ENCODE peak calls at places on chromosomes 1 and 21, in six cellular contexts. J is prostate gland, R is transverse colon, Z is body of pancreas, F is heart left ventricle, V is IMR-90. P is an unnamed sample. For H3K4me1, the result is how much of the 10 kb centered on the place peaks cover.

GRCh38 chr1:211323156-211324063 is 3.2 kb upstream of the TRAF5 start:
- DNase-seq in F (no peak), V (peak), Z (peak), R (peak), J (peak), P (peak)

GRCh38 chr1:32466761-32467160 is 1.9 kb downstream of the ZBTB8B start:
- DNase-seq in Z (no peak), R (no peak), V (no peak), J (no peak), F (no peak), P (no peak)

GRCh38 chr1:15424146-15424667 is 14.0 kb upstream of the CTRC start:
- DNase-seq in V (no peak), J (peak), Z (peak), F (no peak), R (peak), P (no peak)

GRCh38 chr1:244087021-244087560 is 36.0 kb downstream of the ZBTB18 start:
- DNase-seq in J (no peak), R (no peak), F (no peak), V (no peak), Z (no peak), P (no peak)

GRCh38 chr1:227947425-227947677 is 381 bp downstream of the WNT9A start:
- DNase-seq in J (no peak), V (no peak), R (no peak), Z (no peak), F (no peak), P (no peak)

GRCh38 chr1:110628356-110629105 is 22.4 kb upstream of the KCNA2 start:
- DNase-seq in R (no peak), J (no peak), Z (no peak), F (no peak), V (no peak), P (no peak)

GRCh38 chr1:29245876-29246275 is 9.6 kb downstream of the PTPRU start:
- DNase-seq in V (peak), J (no peak), Z (no peak), R (peak), F (no peak), P (no peak)

GRCh38 chr1:193216920-193217319 is 30.5 kb upstream of the B3GALT2 start:
- DNase-seq in F (no peak), Z (no peak), J (no peak), R (no peak), V (no peak), P (no peak)

GRCh38 chr1:14413809-14414208 is 184.7 kb upstream of the KAZN start:
- DNase-seq in Z (no peak), F (no peak), R (no peak), J (no peak), V (peak), P (no peak)

GRCh38 chr1:226310637-226311195 is 1.8 kb upstream of the LIN9 start:
- DNase-seq in F (no peak), R (peak), Z (no peak), V (no peak), J (no peak), P (no peak)

GRCh38 chr1:111852216-111852615 is 96.5 kb downstream of the DDX20 start:
- DNase-seq in R (no peak), Z (no peak), J (no peak), F (no peak), V (no peak), P (no peak)

GRCh38 chr1:223242382-223242955 is 99.4 kb upstream of the TLR5 start:
- DNase-seq in V (peak), J (no peak), R (no peak), F (no peak), Z (no peak), P (no peak)

GRCh38 chr1:24020032-24020431 is 39.9 kb upstream of the SRSF10 start:
- DNase-seq in J (no peak), R (no peak), F (no peak), Z (no peak), V (peak), P (no peak)

GRCh38 chr1:99758073-99758511 is 8.3 kb downstream of the FRRS1 start:
- DNase-seq in F (no peak), R (no peak), V (no peak), J (no peak), Z (no peak), P (no peak)

DNA sequence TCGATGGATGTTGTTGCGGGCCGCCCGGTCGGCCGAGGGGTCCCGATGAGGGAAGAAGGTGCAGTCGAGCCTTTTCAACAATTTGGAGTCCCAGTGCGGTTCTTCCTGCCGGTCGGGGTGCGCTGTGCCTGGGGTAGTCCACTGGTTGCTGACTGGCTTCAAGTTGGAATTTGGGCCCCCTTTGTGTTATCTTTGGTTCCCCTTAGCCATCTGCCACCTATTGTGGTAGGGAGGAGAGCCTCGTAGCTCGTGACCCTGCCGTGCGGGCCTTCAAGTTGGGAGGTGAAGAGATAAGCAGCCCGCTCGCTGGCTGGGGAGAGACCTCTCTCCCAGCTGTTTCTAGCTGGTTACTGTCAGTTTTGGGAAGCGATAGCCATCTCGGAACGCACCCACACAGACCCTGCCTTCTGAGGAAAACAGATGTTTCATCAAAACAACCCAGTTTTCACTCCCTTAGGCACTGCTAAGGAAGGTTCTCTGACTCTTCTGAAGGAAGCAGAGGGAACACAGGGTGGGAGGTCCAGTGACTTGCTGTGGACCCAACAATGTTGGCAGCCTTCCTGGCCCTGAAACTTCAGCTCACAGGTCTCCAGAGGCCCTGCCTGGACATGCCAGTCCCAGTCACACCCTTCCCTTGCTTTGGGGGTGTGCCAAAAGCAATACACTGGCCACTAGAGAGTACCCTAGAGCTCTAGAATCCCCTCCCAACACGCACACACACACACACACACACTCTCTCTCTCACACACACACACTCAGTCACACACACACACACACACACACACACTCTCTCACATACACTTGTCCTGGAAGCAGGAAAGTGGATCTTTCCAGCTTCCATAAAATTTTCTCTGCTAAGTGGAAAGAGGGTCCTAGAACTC is 1.0 kb downstream of the BTG2 start:
- DNase-seq in F (peak), Z (peak), V (peak), J (peak), R (peak), P (peak)
- TF ChIP-seq POLR2A in F (peak), Z (peak), V (no peak), J (peak), R (peak), P (peak)

GRCh38 chr1:156293895-156294294 is 1.6 kb downstream of the GLMP start:
- DNase-seq in J (no peak), Z (no peak), R (no peak), F (no peak), V (no peak), P (no peak)
- H3K4me1 ChIP-seq in J (under half), Z (under half), R (under half), F (under half), V (under half), P (under half)

GRCh38 chr1:42365118-42365517 is 15.5 kb upstream of the RIMKLA start:
- DNase-seq in Z (no peak), V (no peak), F (no peak), R (no peak), J (no peak), P (no peak)
- H3K4me3 ChIP-seq in Z (no peak), V (no peak), F (no peak), R (no peak), J (no peak), P (no peak)

DNA sequence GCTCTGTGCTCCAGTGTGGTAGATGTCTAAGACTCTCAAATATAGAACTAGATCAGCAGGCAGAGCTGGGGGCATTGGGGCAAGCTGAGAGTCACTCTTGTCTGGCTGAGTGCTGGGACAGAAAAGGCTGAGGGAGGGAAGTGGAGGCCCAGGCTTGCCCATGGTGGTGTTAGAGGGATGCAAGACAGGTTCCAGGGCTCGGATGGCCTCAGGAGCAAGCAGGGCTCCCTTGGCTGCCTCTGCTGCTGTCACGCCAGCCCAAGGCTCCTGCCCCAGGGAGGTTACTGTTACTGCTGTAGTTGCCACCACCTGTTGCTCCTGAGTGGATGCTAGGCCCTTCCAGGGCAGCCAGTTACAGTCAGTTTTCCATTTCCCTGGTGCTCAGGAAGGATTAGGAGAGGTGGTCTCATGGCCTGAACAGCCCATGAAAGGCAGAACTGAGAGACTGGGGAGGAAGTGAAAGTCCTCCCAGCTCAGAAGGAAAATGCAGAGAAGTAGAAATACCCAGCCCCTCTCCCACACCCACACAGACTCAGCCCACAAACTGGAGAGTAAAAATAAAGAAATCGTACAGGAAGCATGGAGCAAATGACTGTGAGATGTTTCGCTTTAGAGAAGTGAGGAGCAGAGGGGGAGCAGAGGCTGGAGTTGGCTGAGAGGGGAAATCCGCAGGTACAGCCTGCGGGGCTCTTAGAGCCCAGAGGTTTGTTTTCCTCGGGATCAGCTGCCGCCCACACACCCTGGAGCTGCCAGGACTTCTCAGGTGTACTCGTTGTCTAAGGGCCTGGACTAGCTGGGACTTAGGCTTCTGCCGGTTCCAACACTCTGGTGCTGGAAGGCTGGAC is 2.1 kb downstream of the IL6R start:
- DNase-seq in J (peak), Z (no peak), R (no peak), V (no peak), F (no peak), P (no peak)
- TF ChIP-seq POLR2A in J (no peak), Z (no peak), R (no peak), V (no peak), F (no peak), P (no peak)

DNA sequence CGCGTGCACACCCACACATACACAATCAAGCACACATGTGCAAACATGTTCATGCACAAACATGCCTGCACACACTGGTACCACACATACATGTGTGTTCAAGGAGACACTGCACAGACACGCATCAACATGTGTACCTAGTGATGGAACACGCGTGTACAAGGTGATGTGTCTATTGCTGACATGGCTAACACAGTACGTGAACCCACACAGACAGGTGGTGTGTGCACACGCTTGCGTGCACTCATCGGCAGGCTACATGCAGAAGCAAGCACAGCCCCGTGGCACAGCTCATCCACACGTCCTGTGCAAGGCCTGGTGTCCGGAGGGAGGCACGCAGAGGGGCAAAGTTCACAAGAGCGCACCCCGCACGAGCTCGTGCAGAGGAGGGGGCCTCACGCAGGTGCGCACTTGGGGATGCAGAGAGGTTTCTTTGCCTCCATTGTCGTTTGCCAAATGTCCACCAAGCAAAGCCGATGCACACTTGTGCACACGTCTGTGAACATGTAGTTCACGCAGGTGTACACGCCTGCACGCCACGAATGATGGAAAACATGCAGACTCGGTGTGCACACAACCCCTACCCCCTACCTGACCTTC is 969 bp downstream of the ACAP3 start:
- DNase-seq in F (no peak), V (no peak), Z (no peak), J (no peak), R (no peak), P (peak)
- H3K4me1 ChIP-seq in F (under half), V (under half), Z (half or more), J (under half), R (half or more), P (half or more)

DNA sequence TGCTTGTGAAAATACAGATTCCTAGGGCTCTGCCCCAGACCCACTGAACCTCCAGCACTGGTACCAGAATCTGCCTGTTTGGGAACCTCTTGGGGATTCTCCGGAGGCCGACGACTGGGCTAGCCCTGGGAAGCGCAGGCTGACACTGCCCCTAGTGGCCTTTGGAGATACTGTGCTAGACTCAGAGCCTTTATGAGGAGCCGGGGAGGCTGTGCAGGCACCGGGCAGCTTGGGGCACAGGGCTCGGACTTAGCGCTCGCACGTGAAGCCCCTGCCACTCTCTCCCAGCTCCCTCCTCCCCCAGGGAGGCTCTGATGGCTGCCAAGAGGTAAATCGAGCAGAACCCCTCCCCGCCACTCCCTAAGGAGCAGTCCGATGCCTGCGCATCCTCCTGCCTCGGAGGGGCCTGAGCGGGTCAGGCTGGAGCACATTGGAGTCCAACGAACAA is 144.6 kb upstream of the TNR start:
- DNase-seq in J (no peak), V (peak), Z (peak), R (peak), F (peak), P (no peak)
- H3K4me3 ChIP-seq in J (no peak), V (no peak), Z (no peak), R (no peak), F (no peak), P (no peak)

GRCh38 chr1:116540088-116540487 is 30.7 kb downstream of the CD58 start:
- DNase-seq in V (no peak), J (no peak), Z (no peak), R (no peak), F (no peak), P (no peak)

GRCh38 chr1:116538527-116538926 is 32.3 kb downstream of the CD58 start:
- DNase-seq in Z (no peak), J (no peak), V (peak), F (no peak), R (no peak), P (no peak)

GRCh38 chr1:116537898-116538297 is 32.9 kb downstream of the CD58 start:
- DNase-seq in F (no peak), R (no peak), Z (no peak), V (no peak), J (no peak), P (no peak)

GRCh38 chr1:116534014-116534739 is 36.6 kb downstream of the CD58 start:
- DNase-seq in V (no peak), J (no peak), Z (no peak), F (no peak), R (no peak), P (no peak)

GRCh38 chr1:116537439-116537838 is 33.4 kb downstream of the CD58 start:
- DNase-seq in R (no peak), J (no peak), F (no peak), Z (no peak), V (peak), P (no peak)
- TF ChIP-seq POLR2A in R (no peak), J (no peak), F (no peak), Z (no peak), V (no peak), P (no peak)

GRCh38 chr21:45480701-45481500 is 61.3 kb downstream of the SLC19A1 start:
- DNase-seq in Z (no peak), J (no peak), F (peak), V (no peak), R (no peak), P (no peak)
- H3K4me1 ChIP-seq in Z (under half), J (under half), F (under half), V (under half), R (under half), P (under half)

GRCh38 chr1:107141491-107142369 is 891 bp downstream of the NTNG1 start:
- DNase-seq in F (peak), R (no peak), Z (peak), V (peak), J (peak), P (no peak)
- H3K4me3 ChIP-seq in F (peak), R (peak), Z (peak), V (peak), J (peak), P (peak)

P was measured in Peyer's patch.